ENCODE peak calls at places on chromosomes 11 and 22, in seven cellular contexts. One of them, this sample, is unnamed.

GRCh38 chr11:114340311-114341131 is 44.3 kb downstream of the NNMT start:
- DNase-seq in upper lobe of left lung: peak; percentile 64
- DNase-seq in tibial nerve: peak; percentile 19
- DNase-seq in foreskin fibroblast: peak; percentile 62
- DNase-seq in brain microvascular endothelial cell: peak; percentile 47
- DNase-seq in heart left ventricle: peak; percentile 37
- DNase-seq in H1: no peak
- DNase-seq in this sample: peak; percentile 66

GRCh38 chr11:88315981-88316441 is 21.5 kb downstream of the CTSC start:
- DNase-seq in upper lobe of left lung: no peak
- DNase-seq in tibial nerve: no peak
- DNase-seq in foreskin fibroblast: no peak
- DNase-seq in brain microvascular endothelial cell: no peak
- DNase-seq in heart left ventricle: no peak
- DNase-seq in H1: no peak
- DNase-seq in this sample: no peak

GRCh38 chr11:74680703-74681531 is 50.3 kb downstream of the CHRDL2 start:
- DNase-seq in upper lobe of left lung: peak; percentile 15
- DNase-seq in tibial nerve: no peak
- DNase-seq in foreskin fibroblast: no peak
- DNase-seq in brain microvascular endothelial cell: no peak
- DNase-seq in heart left ventricle: no peak
- DNase-seq in H1: no peak
- DNase-seq in this sample: no peak

GRCh38 chr11:123525072-123525471 is 95.0 kb downstream of the GRAMD1B start:
- DNase-seq in upper lobe of left lung: no peak
- DNase-seq in tibial nerve: no peak
- DNase-seq in foreskin fibroblast: no peak
- DNase-seq in brain microvascular endothelial cell: no peak
- DNase-seq in heart left ventricle: no peak
- DNase-seq in H1: no peak
- DNase-seq in this sample: no peak

GRCh38 chr11:61270354-61271070 is 24.6 kb downstream of the VWCE start:
- DNase-seq in upper lobe of left lung: no peak
- DNase-seq in tibial nerve: no peak
- DNase-seq in foreskin fibroblast: peak; percentile 66
- DNase-seq in brain microvascular endothelial cell: no peak
- DNase-seq in heart left ventricle: no peak
- DNase-seq in H1: no peak
- DNase-seq in this sample: peak; percentile 16

GRCh38 chr22:36971305-36971704 is 47.9 kb downstream of the TST start:
- DNase-seq in upper lobe of left lung: no peak
- DNase-seq in tibial nerve: no peak
- DNase-seq in foreskin fibroblast: no peak
- DNase-seq in brain microvascular endothelial cell: no peak
- DNase-seq in heart left ventricle: no peak
- DNase-seq in H1: no peak
- DNase-seq in this sample: no peak

GRCh38 chr22:36585841-36586240 is 56.9 kb upstream of the EIF3D start:
- DNase-seq in upper lobe of left lung: no peak
- DNase-seq in tibial nerve: no peak
- DNase-seq in foreskin fibroblast: no peak
- DNase-seq in brain microvascular endothelial cell: no peak
- DNase-seq in heart left ventricle: no peak
- DNase-seq in H1: peak; percentile 50
- DNase-seq in this sample: no peak

GRCh38 chr11:130827697-130828377 is 88.4 kb downstream of the SNX19 start:
- DNase-seq in upper lobe of left lung: no peak
- DNase-seq in tibial nerve: peak; percentile 38
- DNase-seq in foreskin fibroblast: peak; percentile 78
- DNase-seq in brain microvascular endothelial cell: peak; percentile 85
- DNase-seq in heart left ventricle: peak; percentile 63
- DNase-seq in H1: peak; percentile 66
- DNase-seq in this sample: peak; percentile 43

GRCh38 chr11:94279996-94280395 is 24.4 kb upstream of the IZUMO1R start:
- DNase-seq in upper lobe of left lung: no peak
- DNase-seq in tibial nerve: no peak
- DNase-seq in foreskin fibroblast: no peak
- DNase-seq in brain microvascular endothelial cell: no peak
- DNase-seq in heart left ventricle: no peak
- DNase-seq in H1: no peak
- DNase-seq in this sample: no peak

GRCh38 chr22:27133951-27134664 is 476.7 kb downstream of the MIAT start:
- DNase-seq in upper lobe of left lung: peak; percentile 39
- DNase-seq in tibial nerve: no peak
- DNase-seq in foreskin fibroblast: peak; percentile 81
- DNase-seq in brain microvascular endothelial cell: peak; percentile 93
- DNase-seq in heart left ventricle: no peak
- DNase-seq in H1: no peak
- DNase-seq in this sample: no peak

GRCh38 chr11:29781268-29781667 is 235.6 kb downstream of the KCNA4 start:
- DNase-seq in upper lobe of left lung: no peak
- DNase-seq in tibial nerve: no peak
- DNase-seq in foreskin fibroblast: no peak
- DNase-seq in brain microvascular endothelial cell: no peak
- DNase-seq in heart left ventricle: peak; percentile 39
- DNase-seq in H1: no peak
- DNase-seq in this sample: no peak

GRCh38 chr11:32331792-32332191 is 103.5 kb downstream of the WT1 start:
- DNase-seq in upper lobe of left lung: no peak
- DNase-seq in tibial nerve: no peak
- DNase-seq in foreskin fibroblast: no peak
- DNase-seq in brain microvascular endothelial cell: no peak
- DNase-seq in heart left ventricle: no peak
- DNase-seq in H1: no peak
- DNase-seq in this sample: no peak

GRCh38 chr22:20948450-20948849 is 18.6 kb upstream of the AIFM3 start:
- DNase-seq in upper lobe of left lung: no peak
- DNase-seq in tibial nerve: no peak
- DNase-seq in foreskin fibroblast: no peak
- DNase-seq in brain microvascular endothelial cell: no peak
- DNase-seq in heart left ventricle: no peak
- DNase-seq in H1: no peak
- DNase-seq in this sample: no peak

GRCh38 chr22:35037089-35037488 is 28.9 kb upstream of the ISX start:
- DNase-seq in upper lobe of left lung: no peak
- DNase-seq in tibial nerve: no peak
- DNase-seq in foreskin fibroblast: no peak
- DNase-seq in brain microvascular endothelial cell: no peak
- DNase-seq in heart left ventricle: no peak
- DNase-seq in H1: no peak
- DNase-seq in this sample: no peak
- TF ChIP-seq CTCF in upper lobe of left lung: no peak
- TF ChIP-seq CTCF in tibial nerve: no peak
- TF ChIP-seq CTCF in foreskin fibroblast: peak; percentile 48
- TF ChIP-seq CTCF in brain microvascular endothelial cell: peak; percentile 32
- TF ChIP-seq CTCF in heart left ventricle: no peak
- TF ChIP-seq CTCF in H1: peak; percentile 87
- TF ChIP-seq CTCF in this sample: no peak

DNA sequence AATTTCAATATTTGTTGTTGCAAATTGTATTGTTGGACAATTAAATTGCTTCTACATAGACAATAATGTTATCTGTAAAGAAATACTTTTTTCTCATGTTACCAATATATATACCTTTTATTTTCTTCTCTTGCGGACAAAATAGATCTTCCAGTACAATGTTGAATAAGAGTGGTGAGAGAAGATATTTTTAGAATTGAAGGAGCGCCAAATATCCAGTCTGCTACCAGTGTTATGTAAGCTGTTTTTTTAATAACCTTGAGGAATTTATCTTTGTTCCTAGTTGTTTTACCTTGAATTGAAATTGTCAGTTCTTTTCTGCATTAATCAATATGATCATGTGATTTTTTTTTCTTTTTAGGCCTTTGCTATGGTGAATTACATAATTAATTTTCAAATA is 1702.5 kb upstream of the RAG2 start:
- DNase-seq in upper lobe of left lung: no peak
- DNase-seq in tibial nerve: no peak
- DNase-seq in foreskin fibroblast: no peak
- DNase-seq in brain microvascular endothelial cell: no peak
- DNase-seq in heart left ventricle: no peak
- DNase-seq in H1: no peak
- DNase-seq in this sample: no peak
- H3K4me3 ChIP-seq in upper lobe of left lung: no peak overlapping the region
- H3K4me3 ChIP-seq in tibial nerve: no peak overlapping the region
- H3K4me3 ChIP-seq in foreskin fibroblast: no peak overlapping the region
- H3K4me3 ChIP-seq in brain microvascular endothelial cell: no peak overlapping the region
- H3K4me3 ChIP-seq in heart left ventricle: no peak overlapping the region
- H3K4me3 ChIP-seq in H1: no peak overlapping the region
- H3K4me3 ChIP-seq in this sample: no peak overlapping the region

GRCh38 chr11:117621226-117621625 is 175.8 kb downstream of the DSCAML1 start:
- DNase-seq in upper lobe of left lung: no peak
- DNase-seq in tibial nerve: no peak
- DNase-seq in foreskin fibroblast: peak; percentile 6
- DNase-seq in brain microvascular endothelial cell: peak; percentile 48
- DNase-seq in heart left ventricle: no peak
- DNase-seq in H1: no peak
- DNase-seq in this sample: no peak
- TF ChIP-seq CTCF in upper lobe of left lung: peak; percentile 22
- TF ChIP-seq CTCF in tibial nerve: no peak
- TF ChIP-seq CTCF in foreskin fibroblast: peak; percentile 45
- TF ChIP-seq CTCF in brain microvascular endothelial cell: peak; percentile 71
- TF ChIP-seq CTCF in heart left ventricle: peak; percentile 19
- TF ChIP-seq CTCF in H1: peak; percentile 59
- TF ChIP-seq CTCF in this sample: peak; percentile 59

GRCh38 chr11:45145421-45146071 is 893 bp upstream of the PRDM11 start:
- DNase-seq in upper lobe of left lung: peak; percentile 71
- DNase-seq in tibial nerve: no peak
- DNase-seq in foreskin fibroblast: peak; percentile 29
- DNase-seq in brain microvascular endothelial cell: peak; percentile 32
- DNase-seq in heart left ventricle: no peak
- DNase-seq in H1: peak; percentile 56
- DNase-seq in this sample: no peak

GRCh38 chr11:45148276-45148675 is 1.8 kb downstream of the PRDM11 start:
- DNase-seq in upper lobe of left lung: peak; percentile 8
- DNase-seq in tibial nerve: no peak
- DNase-seq in foreskin fibroblast: no peak
- DNase-seq in brain microvascular endothelial cell: no peak
- DNase-seq in heart left ventricle: no peak
- DNase-seq in H1: no peak
- DNase-seq in this sample: no peak

GRCh38 chr11:45147871-45148270 is 1.4 kb downstream of the PRDM11 start:
- DNase-seq in upper lobe of left lung: no peak
- DNase-seq in tibial nerve: no peak
- DNase-seq in foreskin fibroblast: no peak
- DNase-seq in brain microvascular endothelial cell: no peak
- DNase-seq in heart left ventricle: no peak
- DNase-seq in H1: no peak
- DNase-seq in this sample: no peak

GRCh38 chr11:45146072-45147016 is at the start of gene PRDM11:
- DNase-seq in upper lobe of left lung: peak; percentile 57
- DNase-seq in tibial nerve: no peak
- DNase-seq in foreskin fibroblast: peak; percentile 82
- DNase-seq in brain microvascular endothelial cell: peak; percentile 66
- DNase-seq in heart left ventricle: peak; percentile 66
- DNase-seq in H1: no peak
- DNase-seq in this sample: peak; percentile 34

GRCh38 chr11:45147017-45147728 is 734 bp downstream of the PRDM11 start:
- DNase-seq in upper lobe of left lung: peak; percentile 95
- DNase-seq in tibial nerve: peak; percentile 92
- DNase-seq in foreskin fibroblast: peak; percentile 98
- DNase-seq in brain microvascular endothelial cell: peak; percentile 88
- DNase-seq in heart left ventricle: peak; percentile 95
- DNase-seq in H1: peak; percentile 77
- DNase-seq in this sample: peak; percentile 84
- H3K4me3 ChIP-seq in upper lobe of left lung: peak overlapping the region; percentile 55
- H3K4me3 ChIP-seq in tibial nerve: peak overlapping the region; percentile 84
- H3K4me3 ChIP-seq in foreskin fibroblast: peak overlapping the region; percentile 62
- H3K4me3 ChIP-seq in brain microvascular endothelial cell: peak overlapping the region; percentile 76
- H3K4me3 ChIP-seq in heart left ventricle: peak overlapping the region; percentile 90
- H3K4me3 ChIP-seq in H1: peak overlapping the region; percentile 85
- H3K4me3 ChIP-seq in this sample: peak overlapping the region; percentile 77

GRCh38 chr11:70593446-70593983 is 195.2 kb downstream of the CTTN start:
- DNase-seq in upper lobe of left lung: no peak
- DNase-seq in tibial nerve: no peak
- DNase-seq in foreskin fibroblast: no peak
- DNase-seq in brain microvascular endothelial cell: no peak
- DNase-seq in heart left ventricle: no peak
- DNase-seq in H1: no peak
- DNase-seq in this sample: no peak
- TF ChIP-seq CTCF in upper lobe of left lung: no peak
- TF ChIP-seq CTCF in tibial nerve: no peak
- TF ChIP-seq CTCF in foreskin fibroblast: no peak
- TF ChIP-seq CTCF in brain microvascular endothelial cell: no peak
- TF ChIP-seq CTCF in heart left ventricle: no peak
- TF ChIP-seq CTCF in H1: no peak
- TF ChIP-seq CTCF in this sample: no peak

DNA sequence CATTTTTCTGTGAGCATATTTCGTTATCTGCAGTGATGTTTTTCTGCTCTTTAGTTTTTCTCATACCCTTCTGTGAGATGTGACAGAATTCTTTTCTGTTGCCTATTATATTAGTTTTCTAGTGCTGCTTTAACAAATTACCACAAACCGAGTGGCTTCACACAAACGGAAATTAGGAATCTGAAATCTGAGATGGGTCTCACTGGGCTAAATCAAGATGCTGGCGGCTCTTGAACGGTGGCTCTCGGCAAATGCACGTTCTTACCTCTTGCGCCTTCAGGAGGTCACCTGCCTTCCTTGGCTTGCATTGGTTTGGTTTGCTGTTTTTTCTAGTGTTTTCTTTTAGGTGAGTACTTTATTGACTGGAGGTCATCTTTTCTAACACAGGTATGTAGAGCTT is 13.0 kb downstream of the ZBED4 start:
- DNase-seq in upper lobe of left lung: no peak
- DNase-seq in tibial nerve: no peak
- DNase-seq in foreskin fibroblast: no peak
- DNase-seq in brain microvascular endothelial cell: no peak
- DNase-seq in heart left ventricle: no peak
- DNase-seq in H1: no peak
- DNase-seq in this sample: no peak
- H3K4me3 ChIP-seq in upper lobe of left lung: no peak overlapping the region
- H3K4me3 ChIP-seq in tibial nerve: no peak overlapping the region
- H3K4me3 ChIP-seq in foreskin fibroblast: no peak overlapping the region
- H3K4me3 ChIP-seq in brain microvascular endothelial cell: no peak overlapping the region
- H3K4me3 ChIP-seq in heart left ventricle: no peak overlapping the region
- H3K4me3 ChIP-seq in H1: no peak overlapping the region
- H3K4me3 ChIP-seq in this sample: no peak overlapping the region

GRCh38 chr11:69270929-69271328 is 23.0 kb upstream of the MYEOV start:
- DNase-seq in upper lobe of left lung: no peak
- DNase-seq in tibial nerve: no peak
- DNase-seq in foreskin fibroblast: no peak
- DNase-seq in brain microvascular endothelial cell: no peak
- DNase-seq in heart left ventricle: no peak
- DNase-seq in H1: no peak
- DNase-seq in this sample: no peak
- TF ChIP-seq CTCF in upper lobe of left lung: no peak
- TF ChIP-seq CTCF in tibial nerve: no peak
- TF ChIP-seq CTCF in foreskin fibroblast: no peak
- TF ChIP-seq CTCF in brain microvascular endothelial cell: no peak
- TF ChIP-seq CTCF in heart left ventricle: no peak
- TF ChIP-seq CTCF in H1: no peak
- TF ChIP-seq CTCF in this sample: no peak